ENCODE peak calls at places on chromosomes 6 and 20, in nine cellular contexts. M is memory B cell; L is CD8-positive, alpha-beta T cell; J is HFFc6; X is DND-41; V is activated naive CD4-positive, alpha-beta T cell treated with anti-CD3 and anti-CD28 coated beads, Interleukin-2, amount 10 ng/mL, durations not matched to agents 7 days and 5 days; D is ELR; R is dermis blood vessel endothelial cell; U is C1 segment of cervical spinal cord. P is an unnamed sample.

GRCh38 chr20:37992802-37993538 is 40.3 kb downstream of the TTI1 start:
- DNase-seq in M (peak), L (no peak), J (peak), X (peak), V (peak), D (peak), R (peak), U (no peak), P (peak)

GRCh38 chr20:23147964-23148720 is 62.0 kb upstream of the CD93 start:
- DNase-seq in M (no peak), L (no peak), J (peak), X (no peak), V (no peak), D (peak), R (peak), U (peak), P (peak)

GRCh38 chr6:147087641-147088040 is 116.6 kb upstream of the STXBP5 start:
- DNase-seq in M (no peak), L (no peak), J (no peak), X (no peak), V (no peak), D (no peak), R (no peak), U (no peak), P (peak)

GRCh38 chr6:158620963-158621693 is 23.4 kb downstream of the DYNLT1 start:
- DNase-seq in M (no peak), L (no peak), J (no peak), X (no peak), V (no peak), D (no peak), R (no peak), U (no peak), P (no peak)

GRCh38 chr6:31736768-31737314 is 511 bp upstream of the CLIC1 start:
- DNase-seq in M (no peak), L (no peak), J (no peak), X (no peak), V (no peak), D (no peak), R (peak), U (no peak), P (no peak)

GRCh38 chr20:52569201-52569600 is 377.6 kb upstream of the ZFP64 start:
- DNase-seq in M (no peak), L (no peak), J (no peak), X (no peak), V (no peak), D (no peak), R (no peak), U (no peak), P (no peak)

GRCh38 chr20:2603816-2604505 is 48.5 kb upstream of the NOP56 start:
- DNase-seq in M (no peak), L (no peak), J (no peak), X (no peak), V (no peak), D (no peak), R (no peak), U (no peak), P (no peak)

GRCh38 chr6:19876672-19877071 is 39.5 kb downstream of the ID4 start:
- DNase-seq in M (no peak), L (no peak), J (no peak), X (no peak), V (no peak), D (no peak), R (no peak), U (no peak), P (no peak)

GRCh38 chr6:136962661-136963060 is 40.6 kb downstream of the SLC35D3 start:
- DNase-seq in M (no peak), L (no peak), J (no peak), X (no peak), V (no peak), D (no peak), R (peak), U (peak), P (no peak)

GRCh38 chr6:136226027-136226673 is 24.0 kb downstream of the MTFR2 start:
- DNase-seq in M (peak), L (peak), J (peak), X (peak), V (peak), D (peak), R (peak), U (peak), P (peak)

GRCh38 chr6:87832025-87832825 is 130.2 kb upstream of the AKIRIN2 start:
- DNase-seq in M (peak), L (no peak), J (peak), X (no peak), V (no peak), D (peak), R (peak), U (peak), P (peak)

GRCh38 chr6:169692516-169692915 is 9.3 kb downstream of the WDR27 start:
- DNase-seq in M (no peak), L (no peak), J (no peak), X (no peak), V (no peak), D (no peak), R (no peak), U (no peak), P (no peak)

GRCh38 chr20:21181028-21181427 is 55.1 kb downstream of the KIZ start:
- DNase-seq in M (no peak), L (no peak), J (no peak), X (no peak), V (no peak), D (no peak), R (no peak), U (no peak), P (no peak)

GRCh38 chr6:111844921-111845320 is 28.3 kb downstream of the FYN start:
- DNase-seq in M (no peak), L (no peak), J (no peak), X (no peak), V (no peak), D (no peak), R (peak), U (no peak), P (no peak)

GRCh38 chr6:161057103-161058091 is 65.8 kb downstream of the MAP3K4 start:
- DNase-seq in M (no peak), L (no peak), J (no peak), X (no peak), V (no peak), D (no peak), R (peak), U (no peak), P (no peak)

GRCh38 chr6:4394786-4395185 is 259.4 kb upstream of the ECI2 start:
- DNase-seq in M (no peak), L (no peak), J (no peak), X (no peak), V (no peak), D (no peak), R (no peak), U (no peak), P (no peak)

GRCh38 chr6:144340541-144341371 is 55.6 kb downstream of the UTRN start:
- DNase-seq in M (no peak), L (no peak), J (no peak), X (no peak), V (no peak), D (peak), R (peak), U (no peak), P (no peak)

GRCh38 chr20:17620371-17621228 is 50.7 kb downstream of the DSTN start:
- DNase-seq in M (no peak), L (no peak), J (no peak), X (no peak), V (peak), D (no peak), R (no peak), U (no peak), P (no peak)

GRCh38 chr20:63314566-63315239 is 21.7 kb downstream of the COL20A1 start:
- DNase-seq in M (no peak), L (no peak), J (no peak), X (no peak), V (no peak), D (no peak), R (no peak), U (no peak), P (no peak)

GRCh38 chr20:38092260-38092857 is 58.8 kb downstream of the RPRD1B start:
- DNase-seq in M (peak), L (no peak), J (no peak), X (no peak), V (no peak), D (no peak), R (no peak), U (no peak), P (no peak)

GRCh38 chr6:88238065-88238464 is 71.9 kb upstream of the CNR1 start:
- DNase-seq in M (peak), L (no peak), J (no peak), X (no peak), V (no peak), D (peak), R (peak), U (peak), P (peak)

GRCh38 chr6:131998255-131998982 is 47.2 kb upstream of the CCN2 start:
- DNase-seq in M (no peak), L (no peak), J (no peak), X (no peak), V (no peak), D (no peak), R (no peak), U (no peak), P (no peak)

GRCh38 chr6:109192865-109193264 is 97.6 kb downstream of the CEP57L1 start:
- DNase-seq in M (no peak), L (no peak), J (no peak), X (no peak), V (no peak), D (no peak), R (no peak), U (no peak), P (no peak)

GRCh38 chr20:36569847-36570429 is 3.5 kb upstream of the TGIF2 start:
- DNase-seq in M (no peak), L (no peak), J (peak), X (no peak), V (no peak), D (peak), R (peak), U (no peak), P (peak)

GRCh38 chr6:7997311-7997710 is 66.9 kb downstream of the BLOC1S5 start:
- DNase-seq in M (no peak), L (no peak), J (no peak), X (no peak), V (no peak), D (no peak), R (no peak), U (no peak), P (no peak)

GRCh38 chr20:7637184-7637583 is 303.1 kb downstream of the HAO1 start:
- DNase-seq in M (no peak), L (no peak), J (no peak), X (peak), V (no peak), D (no peak), R (peak), U (no peak), P (no peak)

GRCh38 chr6:15327271-15327670 is 81.4 kb downstream of the JARID2 start:
- DNase-seq in M (no peak), L (peak), J (no peak), X (no peak), V (peak), D (peak), R (peak), U (peak), P (no peak)

GRCh38 chr20:57371363-57371762 is 19.8 kb upstream of the RBM38 start:
- DNase-seq in M (no peak), L (no peak), J (no peak), X (no peak), V (no peak), D (no peak), R (no peak), U (no peak), P (no peak)

GRCh38 chr6:167849846-167850459 is 23.2 kb downstream of the AFDN start:
- DNase-seq in M (no peak), L (no peak), J (no peak), X (no peak), V (no peak), D (peak), R (peak), U (no peak), P (no peak)

GRCh38 chr6:16291739-16292138 is 53.4 kb downstream of the GMPR start:
- DNase-seq in M (no peak), L (no peak), J (no peak), X (no peak), V (no peak), D (no peak), R (no peak), U (no peak), P (no peak)

GRCh38 chr6:108343894-108344293 is 49.0 kb downstream of the AFG1L start:
- DNase-seq in M (no peak), L (no peak), J (no peak), X (no peak), V (no peak), D (no peak), R (no peak), U (no peak), P (no peak)

GRCh38 chr6:132007474-132008190 is 56.5 kb upstream of the CCN2 start:
- DNase-seq in M (no peak), L (no peak), J (peak), X (no peak), V (no peak), D (peak), R (no peak), U (no peak), P (peak)

P was measured in GM03348.